ENCODE peak calls at places on chromosomes 13 and 19, in nine cellular contexts. F is T-helper 2 cell; S is cardiac muscle cell; R is Peyer's patch; Q is body of pancreas; H is GM13977; B is GM13976; D is islet precursor cell; G is CD4-positive, alpha-beta T cell. L is an unnamed sample.

GRCh38 chr19:55958356-55958755 is 10.7 kb downstream of the NLRP8 start:
- DNase-seq in B (no peak), R (no peak), F (no peak), Q (no peak), S (no peak), G (no peak), H (no peak), D (no peak), L (no peak)

GRCh38 chr13:23579886-23580706 is 9.9 kb downstream of the TNFRSF19 start:
- DNase-seq in R (no peak), B (no peak), Q (no peak), S (peak), D (no peak), G (no peak), F (no peak), H (no peak), L (no peak)

GRCh38 chr19:13644648-13645047 is 119.7 kb upstream of the MRI1 start:
- DNase-seq in S (no peak), F (no peak), R (no peak), G (no peak), H (no peak), Q (no peak), D (no peak), B (no peak), L (no peak)

GRCh38 chr19:1406818-1407661 is at the start of gene DAZAP1:
- DNase-seq in D (peak), F (peak), S (peak), H (peak), R (peak), Q (peak), G (peak), B (peak), L (peak)

GRCh38 chr13:113775451-113776145 is 16.6 kb downstream of the TMEM255B start:
- DNase-seq in S (no peak), H (no peak), Q (no peak), R (peak), B (no peak), G (no peak), D (no peak), F (no peak), L (no peak)

GRCh38 chr13:98998831-98999634 is 21.2 kb upstream of the DOCK9 start:
- DNase-seq in F (no peak), B (no peak), Q (no peak), D (no peak), R (no peak), G (peak), H (no peak), S (no peak), L (peak)

GRCh38 chr19:15672580-15673175 is at the start of gene CYP4F12:
- DNase-seq in B (no peak), F (no peak), G (no peak), H (no peak), R (peak), S (peak), Q (peak), D (no peak), L (no peak)

GRCh38 chr19:16323532-16323931 is 1.1 kb upstream of the KLF2 start:
- DNase-seq in R (no peak), B (no peak), S (no peak), F (no peak), Q (no peak), D (no peak), G (no peak), H (no peak), L (no peak)

GRCh38 chr13:100722517-100722916 is 47.9 kb upstream of the TMTC4 start:
- DNase-seq in B (no peak), R (no peak), G (no peak), F (no peak), Q (no peak), S (no peak), D (no peak), H (no peak), L (no peak)